ENCODE peak calls at places on chromosomes 16 and 17, in eight cellular contexts. B is GM06990, T is BJ, E is ascending aorta, X is mucosa of descending colon, O is AG10803, H is AG09309, Y is GM23338. L is an unnamed sample.

GRCh38 chr17:16121915-16122314 is 93.4 kb downstream of the NCOR1 start:
- DNase-seq in E (no peak), H (no peak), T (no peak), B (no peak), X (no peak), Y (no peak), O (no peak), L (no peak)

GRCh38 chr17:17493986-17494466 is 2.2 kb downstream of the RASD1 start:
- DNase-seq in X (no peak), T (no peak), O (no peak), Y (no peak), B (no peak), E (no peak), H (no peak), L (no peak)

GRCh38 chr17:17535957-17536356 is 39.8 kb upstream of the RASD1 start:
- DNase-seq in T (no peak), O (peak; percentile 78), E (peak; percentile 88), B (no peak), Y (no peak), X (peak; percentile 17), H (no peak), L (no peak)

GRCh38 chr17:28381141-28381825 is 9.8 kb downstream of the SARM1 start:
- DNase-seq in E (no peak), H (no peak), B (no peak), X (peak; percentile 59), Y (peak; percentile 94), O (no peak), T (no peak), L (no peak)

GRCh38 chr16:73846292-73846849 is 450.2 kb upstream of the PSMD7 start:
- DNase-seq in B (no peak), X (no peak), Y (peak; percentile 65), H (no peak), E (no peak), T (no peak), O (no peak), L (no peak)

GRCh38 chr16:27408012-27408601 is 6.1 kb downstream of the IL21R start:
- DNase-seq in X (no peak), T (no peak), Y (no peak), E (no peak), H (no peak), O (peak; percentile 42), B (no peak), L (no peak)

GRCh38 chr16:58733248-58733670 is 857 bp downstream of the GOT2 start:
- DNase-seq in B (no peak), O (peak; percentile 26), X (peak; percentile 20), H (no peak), E (peak; percentile 66), T (no peak), Y (peak; percentile 54), L (no peak)

GRCh38 chr17:42679001-42679491 is 2.3 kb upstream of the PLEKHH3 start:
- DNase-seq in H (no peak), Y (peak; percentile 67), B (peak; percentile 74), X (peak; percentile 72), T (no peak), E (peak; percentile 77), O (peak; percentile 35), L (peak; percentile 59)

GRCh38 chr16:6735631-6736030 is 597.0 kb upstream of the RBFOX1 start:
- DNase-seq in T (no peak), X (no peak), O (no peak), Y (no peak), H (no peak), B (no peak), E (no peak), L (no peak)

GRCh38 chr17:49843774-49844350 is 4.0 kb downstream of the TAC4 start:
- DNase-seq in O (no peak), X (peak; percentile 34), Y (peak; percentile 71), E (no peak), H (no peak), T (no peak), B (no peak), L (no peak)

GRCh38 chr17:21125862-21126261 is 902 bp upstream of the DHRS7B start:
- DNase-seq in X (peak; percentile 35), T (no peak), H (no peak), E (no peak), B (no peak), Y (no peak), O (no peak), L (no peak)

GRCh38 chr17:15971108-15971507 is 26.2 kb downstream of the ADORA2B start:
- DNase-seq in B (no peak), X (no peak), T (no peak), Y (peak; percentile 35), H (no peak), E (no peak), O (no peak), L (no peak)

GRCh38 chr16:88618182-88618955 is 20.0 kb upstream of the IL17C start:
- DNase-seq in H (no peak), E (no peak), X (peak; percentile 36), T (no peak), Y (no peak), B (no peak), O (no peak), L (no peak)
- TF ChIP-seq CTCF in H (no peak), E (no peak), X (no peak), T (no peak), Y (no peak), B (no peak), O (no peak), L (no peak)

DNA sequence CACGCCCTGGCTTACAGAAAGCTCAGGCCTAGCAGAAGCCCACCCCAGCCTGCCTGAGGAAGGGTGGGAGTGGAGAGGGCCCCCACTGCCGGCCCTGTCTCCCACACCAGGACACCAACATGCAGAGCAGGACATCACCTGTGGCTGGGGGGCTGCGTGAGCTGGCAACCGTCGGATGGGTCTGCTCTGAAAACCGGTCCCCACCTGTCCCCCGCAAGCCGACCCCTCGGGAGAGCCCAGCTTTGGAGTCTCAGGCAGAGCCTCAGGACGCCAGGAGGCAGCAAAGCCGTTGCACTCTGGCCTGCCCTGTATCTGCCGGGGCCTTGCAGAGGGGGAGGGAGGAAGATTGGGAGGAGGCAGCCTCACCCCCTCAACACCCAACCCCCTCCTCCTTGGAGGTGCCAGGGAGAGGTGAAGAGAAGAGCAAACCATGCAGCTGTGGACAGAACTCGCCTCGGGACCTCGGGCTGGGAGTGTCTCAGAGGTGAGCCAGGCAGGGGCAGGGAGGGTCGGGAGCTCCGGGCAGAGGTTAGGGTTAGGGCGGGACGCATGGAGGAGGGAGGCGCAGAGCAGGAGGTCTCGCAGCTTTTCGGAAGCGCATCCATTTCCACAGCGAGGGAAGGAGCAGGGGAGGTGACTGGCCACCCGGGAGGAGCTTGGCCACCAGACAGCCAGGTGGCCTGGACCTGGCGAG is 30.4 kb upstream of the ZC3H18 start:
- DNase-seq in H (no peak), Y (peak; percentile 19), X (no peak), T (no peak), O (no peak), B (no peak), E (no peak), L (no peak)
- TF ChIP-seq CTCF in H (no peak), Y (peak; percentile 31), X (no peak), T (peak; percentile 11), O (no peak), B (no peak), E (no peak), L (no peak)

DNA sequence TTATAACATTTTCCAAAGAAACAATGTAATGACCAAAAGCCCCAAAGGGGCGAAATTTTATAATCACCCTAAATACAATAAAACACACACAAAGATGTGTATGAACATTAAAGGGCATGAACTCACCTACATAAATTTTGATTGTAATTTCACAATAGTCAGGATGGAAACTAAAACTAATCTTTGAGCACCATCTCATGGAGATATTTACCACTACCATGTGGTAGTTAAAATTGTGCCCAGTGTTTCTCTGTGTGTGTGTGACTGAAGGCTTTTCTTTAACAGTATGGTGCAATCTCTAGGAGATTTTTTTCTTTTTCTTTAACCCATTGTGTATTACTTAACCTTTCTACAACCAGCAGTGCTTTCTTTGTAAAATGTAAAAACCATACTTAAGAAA is 19.7 kb upstream of the MEIOC start:
- DNase-seq in H (peak; percentile 45), E (no peak), B (no peak), O (peak; percentile 76), Y (peak; percentile 41), X (no peak), T (peak; percentile 25), L (no peak)
- TF ChIP-seq CTCF in H (peak; percentile 41), E (peak; percentile 50), B (no peak), O (peak; percentile 77), Y (peak; percentile 43), X (no peak), T (peak; percentile 46), L (no peak)

DNA sequence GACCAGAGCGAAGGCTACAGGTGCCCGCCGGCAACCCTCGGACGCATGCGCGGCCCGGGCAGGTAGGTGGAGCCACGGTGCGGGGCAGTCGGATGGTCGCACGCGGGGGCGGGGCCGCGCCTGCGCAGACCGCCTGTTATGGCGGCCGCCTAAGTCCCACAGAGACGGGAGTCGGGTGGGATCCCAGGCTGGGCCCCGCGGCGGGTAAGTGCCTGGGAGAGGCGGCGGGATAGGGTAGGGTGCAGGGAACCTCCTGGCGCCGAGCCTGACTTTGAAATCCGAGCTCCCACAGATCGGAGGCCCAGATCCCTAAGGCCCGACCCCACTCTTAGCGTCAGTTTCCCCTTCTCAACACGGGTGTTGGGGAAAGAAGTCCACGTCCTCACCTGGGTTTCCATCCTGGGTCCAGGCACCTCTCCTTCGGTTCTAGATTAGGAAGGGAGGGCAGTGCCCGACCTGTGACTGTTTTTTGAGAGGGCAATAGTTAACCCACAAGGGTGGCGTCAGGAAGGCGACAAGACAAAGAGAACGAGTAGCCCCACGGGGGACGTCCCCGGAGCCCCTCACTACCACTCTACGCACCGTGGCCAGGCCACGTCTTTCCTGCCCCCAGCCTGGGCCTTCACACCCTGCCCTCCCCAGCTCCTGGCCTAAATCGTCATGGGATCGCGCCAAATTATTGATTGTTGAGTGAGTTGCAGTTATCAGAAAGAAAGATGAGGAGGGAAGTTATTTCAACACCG is at the start of gene METTL22:
- DNase-seq in T (peak; percentile 29), H (peak; percentile 24), Y (peak; percentile 89), O (peak; percentile 84), B (peak; percentile 94), E (peak; percentile 91), X (peak; percentile 94), L (peak; percentile 100)
- TF ChIP-seq CTCF in T (no peak), H (no peak), Y (no peak), O (no peak), B (no peak), E (no peak), X (no peak), L (no peak)